ENCODE peak calls at places on chromosomes 12 and 14, in six cellular contexts. B is stimulated activated naive CD4-positive, alpha-beta T cell; C is stimulated activated CD4-positive, alpha-beta T cell treated with anti-CD3 and anti-CD28 coated beads, Interleukin-4, amount 100 ng/mL, for 1 hour; V is germinal center; J is GM13976; L is mucosa of descending colon. U is an unnamed sample.

GRCh38 chr14:99380402-99380801 is 100.3 kb downstream of the SETD3 start:
- DNase-seq in B (no peak), C (no peak), V (no peak), J (no peak), L (no peak), U (no peak)

GRCh38 chr14:51211149-51211548 is 28.9 kb upstream of the TMX1 start:
- DNase-seq in B (no peak), C (no peak), V (no peak), J (no peak), L (no peak), U (no peak)

GRCh38 chr12:130764475-130765185 is 48.5 kb upstream of the RIMBP2 start:
- DNase-seq in B (no peak), C (no peak), V (no peak), J (no peak), L (no peak), U (no peak)

GRCh38 chr14:31465113-31465512 is 7.8 kb upstream of the DTD2 start:
- DNase-seq in B (no peak), C (no peak), V (no peak), J (no peak), L (no peak), U (no peak)

GRCh38 chr14:21102472-21103164 is 1.8 kb downstream of the TMEM253 start:
- DNase-seq in B (no peak), C (no peak), V (peak), J (no peak), L (no peak), U (no peak)

GRCh38 chr14:59576332-59577294 is at the start of gene CCDC175:
- DNase-seq in B (peak), C (peak), V (peak), J (peak), L (peak), U (peak)

GRCh38 chr14:32978691-32979255 is 40.1 kb downstream of the NPAS3 start:
- DNase-seq in B (no peak), C (no peak), V (no peak), J (no peak), L (no peak), U (no peak)

GRCh38 chr14:22524784-22525161 is 64.3 kb downstream of the DAD1 start:
- DNase-seq in B (no peak), C (no peak), V (no peak), J (no peak), L (no peak), U (no peak)

GRCh38 chr14:93115920-93116675 is at the start of gene ITPK1:
- DNase-seq in B (peak), C (peak), V (peak), J (peak), L (peak), U (peak)

U was measured in T-cell.